ENCODE peak calls at places on chromosomes 12 and 14, in six cellular contexts. T is H1, E is GM23338, P is HCT116, K is sigmoid colon, F is stomach. C is an unnamed sample.

GRCh38 chr12:104816845-104817503 is 141.1 kb downstream of the SLC41A2 start:
- DNase-seq in T (no peak), F (no peak), P (no peak), E (no peak), K (no peak), C (no peak)

GRCh38 chr14:95421741-95422140 is 94.7 kb downstream of the SYNE3 start:
- DNase-seq in P (no peak), F (no peak), K (no peak), E (no peak), T (no peak), C (no peak)

GRCh38 chr12:48296586-48297396 is 53.9 kb downstream of the ZNF641 start:
- DNase-seq in K (peak; percentile 88), T (peak; percentile 47), F (peak; percentile 80), P (no peak), E (peak; percentile 94), C (peak; percentile 93)

GRCh38 chr12:95412826-95413311 is 61.1 kb upstream of the METAP2 start:
- DNase-seq in F (no peak), T (no peak), K (no peak), E (no peak), P (peak; percentile 23), C (no peak)

GRCh38 chr12:94942663-94943062 is 60.8 kb downstream of the NDUFA12 start:
- DNase-seq in P (no peak), T (no peak), K (no peak), F (no peak), E (no peak), C (no peak)

GRCh38 chr12:64609543-64610091 is 678 bp upstream of the RASSF3 start:
- DNase-seq in E (no peak), P (no peak), F (no peak), T (no peak), K (no peak), C (no peak)

GRCh38 chr12:82877963-82878362 is 191.3 kb downstream of the TMTC2 start:
- DNase-seq in F (no peak), E (no peak), T (no peak), K (no peak), P (no peak), C (no peak)

GRCh38 chr12:77795699-77796098 is 35.0 kb upstream of the NAV3 start:
- DNase-seq in F (no peak), P (no peak), K (no peak), T (no peak), E (no peak), C (no peak)

GRCh38 chr12:105418232-105418631 is 87.7 kb downstream of the C12orf75 start:
- DNase-seq in K (no peak), F (no peak), P (no peak), E (peak; percentile 20), T (no peak), C (no peak)

GRCh38 chr14:21024668-21025373 is at the start of gene NDRG2:
- DNase-seq in T (no peak), P (no peak), F (peak; percentile 90), E (peak; percentile 95), K (peak; percentile 94), C (peak; percentile 95)

GRCh38 chr12:25769076-25769945 is 189.2 kb upstream of the RASSF8 start:
- DNase-seq in P (no peak), K (no peak), F (no peak), T (no peak), E (no peak), C (no peak)

GRCh38 chr12:114698566-114699163 is 14.7 kb upstream of the TBX3 start:
- DNase-seq in F (no peak), T (no peak), E (peak; percentile 74), K (no peak), P (no peak), C (no peak)

GRCh38 chr14:105255021-105255507 is 6.7 kb downstream of the BTBD6 start:
- DNase-seq in F (no peak), K (no peak), E (no peak), P (no peak), T (no peak), C (no peak)

GRCh38 chr12:2391740-2392341 is 339.1 kb downstream of the CACNA1C start:
- DNase-seq in P (no peak), K (no peak), F (no peak), E (no peak), T (no peak), C (no peak)

GRCh38 chr12:104226672-104227071 is 11.1 kb downstream of the TXNRD1 start:
- DNase-seq in P (no peak), E (no peak), F (no peak), T (no peak), K (no peak), C (no peak)

GRCh38 chr12:21476949-21477348 is 24.5 kb downstream of the RECQL start:
- DNase-seq in P (no peak), F (no peak), T (no peak), E (no peak), K (no peak), C (no peak)

GRCh38 chr14:45249847-45250575 is 3.0 kb downstream of the MIS18BP1 start:
- DNase-seq in F (no peak), E (no peak), P (no peak), T (no peak), K (peak; percentile 74), C (no peak)

GRCh38 chr14:50021261-50021660 is 95.1 kb downstream of the VCPKMT start:
- DNase-seq in T (no peak), P (no peak), K (no peak), F (no peak), E (no peak), C (no peak)

GRCh38 chr12:132435486-132436187 is 54.3 kb upstream of the FBRSL1 start:
- DNase-seq in K (no peak), T (no peak), F (no peak), P (no peak), E (no peak), C (no peak)

GRCh38 chr12:19485240-19485639 is 45.9 kb downstream of the AEBP2 start:
- DNase-seq in E (no peak), T (no peak), K (no peak), P (no peak), F (no peak), C (no peak)

GRCh38 chr12:49797452-49797782 is 30.8 kb downstream of the NCKAP5L start:
- DNase-seq in T (no peak), E (no peak), F (no peak), K (no peak), P (no peak), C (no peak)

GRCh38 chr12:110998165-110998564 is 77.8 kb upstream of the MYL2 start:
- DNase-seq in P (no peak), T (no peak), K (no peak), E (no peak), F (no peak), C (no peak)

GRCh38 chr14:41668346-41668745 is 61.7 kb downstream of the LRFN5 start:
- DNase-seq in K (no peak), P (no peak), T (no peak), F (no peak), E (no peak), C (no peak)

GRCh38 chr12:3078086-3078820 is 1.1 kb downstream of the TSPAN9 start:
- DNase-seq in K (no peak), F (no peak), E (peak; percentile 54), T (no peak), P (no peak), C (no peak)

GRCh38 chr12:26989873-26990272 is 24.3 kb downstream of the TM7SF3 start:
- DNase-seq in F (no peak), E (no peak), K (no peak), T (no peak), P (no peak), C (no peak)
- H3K36me3 ChIP-seq in F (peaks cover 76% of the 10 kb centered on the region), E (peaks cover 20% of the 10 kb centered on the region), K (peaks cover 7% of the 10 kb centered on the region), T (peaks cover 17% of the 10 kb centered on the region), P (peaks cover 8% of the 10 kb centered on the region), C (peaks cover 57% of the 10 kb centered on the region)

GRCh38 chr12:57640156-57641042 is 7.4 kb upstream of the B4GALNT1 start:
- DNase-seq in F (no peak), E (no peak), T (no peak), K (no peak), P (no peak), C (no peak)

GRCh38 chr12:57637364-57637763 is 4.4 kb upstream of the B4GALNT1 start:
- DNase-seq in E (no peak), F (no peak), K (no peak), T (no peak), P (no peak), C (no peak)

GRCh38 chr12:57638096-57638495 is 5.1 kb upstream of the B4GALNT1 start:
- DNase-seq in T (no peak), K (no peak), F (no peak), E (no peak), P (no peak), C (no peak)

DNA sequence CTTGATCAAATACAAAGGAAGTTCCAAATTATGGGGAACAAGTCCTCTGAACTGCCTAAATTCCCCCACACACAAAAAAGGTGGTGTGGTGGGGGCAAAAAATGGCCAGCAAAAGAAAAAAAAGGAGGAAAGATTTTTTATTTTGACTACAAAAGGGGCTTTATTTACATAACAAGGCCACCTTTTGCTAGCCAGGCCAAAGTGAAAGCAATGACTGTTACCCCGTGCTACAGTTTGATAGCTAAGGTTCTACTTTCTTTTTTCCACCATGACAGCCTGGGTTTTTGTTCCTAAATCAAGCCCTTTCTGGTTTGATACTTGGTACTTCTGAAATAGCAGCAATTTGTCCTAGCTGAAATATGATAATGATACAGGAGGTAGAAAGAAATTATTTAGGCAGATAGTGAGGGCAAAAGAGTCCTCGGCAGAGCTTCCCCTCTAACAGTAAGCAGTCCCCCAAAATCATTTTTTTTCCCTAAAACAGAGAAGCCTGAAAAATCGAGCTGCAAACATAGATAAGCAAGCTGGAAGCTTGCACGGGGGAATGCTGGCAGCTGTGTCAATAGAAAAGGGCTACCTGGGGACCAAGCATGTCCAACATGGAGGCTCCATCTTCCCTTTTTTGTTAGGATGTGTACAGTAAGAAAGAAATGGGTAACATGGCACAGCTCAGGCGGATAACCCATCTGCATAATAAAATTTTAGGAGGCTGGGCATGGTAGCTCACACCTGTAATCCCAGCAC is 8.9 kb upstream of the B4GALNT1 start:
- DNase-seq in P (no peak), E (no peak), T (no peak), F (no peak), K (no peak), C (no peak)
- H3K27ac ChIP-seq in P (no peak overlapping the region), E (no peak overlapping the region), T (no peak overlapping the region), F (no peak overlapping the region), K (no peak overlapping the region), C (no peak overlapping the region)

GRCh38 chr12:96425321-96425720 is 25.1 kb upstream of the CDK17 start:
- DNase-seq in F (no peak), T (no peak), K (no peak), E (no peak), P (no peak), C (no peak)

GRCh38 chr12:96424601-96425000 is 24.4 kb upstream of the CDK17 start:
- DNase-seq in K (no peak), E (no peak), P (no peak), T (no peak), F (no peak), C (no peak)

GRCh38 chr12:96425973-96426372 is 25.7 kb upstream of the CDK17 start:
- DNase-seq in P (no peak), T (no peak), F (no peak), E (no peak), K (no peak), C (no peak)

GRCh38 chr12:96431067-96431466 is 30.8 kb upstream of the CDK17 start:
- DNase-seq in E (no peak), P (no peak), F (no peak), K (no peak), T (no peak), C (no peak)

GRCh38 chr12:96427269-96427729 is 27.1 kb upstream of the CDK17 start:
- DNase-seq in F (peak; percentile 33), E (no peak), T (peak; percentile 46), P (peak; percentile 54), K (peak; percentile 87), C (no peak)
- TF ChIP-seq POLR2AphosphoS5 in F (peak; percentile 20), E (no peak), T (no peak), P (peak; percentile 12), K (peak; percentile 86), C (peak; percentile 79)

GRCh38 chr12:71610036-71610795 is 53.4 kb downstream of the ZFC3H1 start:
- DNase-seq in F (no peak), T (no peak), P (no peak), K (no peak), E (no peak), C (no peak)
- H3K36me3 ChIP-seq in F (peaks cover 94% of the 10 kb centered on the region), T (peaks cover 41% of the 10 kb centered on the region), P (peaks cover 49% of the 10 kb centered on the region), K (no peaks in the 10 kb centered on the region), E (peaks cover 57% of the 10 kb centered on the region), C (peaks cover 95% of the 10 kb centered on the region)